ENCODE peak calls at places on chromosome 4, in ten cellular contexts. O is H4; F is heart left ventricle; I is SK-N-DZ; G is lower leg skin; Y is WTC11; A is mammary epithelial cell; Q is stimulated activated CD8-positive, alpha-beta memory T cell treated with anti-CD3 and anti-CD28 coated beads, Interleukin-15, amount 100 ng/mL, for 24 hours; P is fibroblast of lung; N is endothelial cell. B is an unnamed sample.

GRCh38 chr4:108171541-108172230 is 3.0 kb upstream of the LEF1 start:
- DNase-seq in A (no peak), P (no peak), Q (no peak), Y (peak; percentile 35), O (no peak), N (peak; percentile 45), G (no peak), F (no peak), I (peak; percentile 17), B (no peak)

GRCh38 chr4:78379040-78379439 is 172.5 kb upstream of the ANXA3 start:
- DNase-seq in Y (no peak), N (no peak), Q (no peak), O (no peak), I (no peak), A (peak; percentile 23), G (no peak), F (no peak), P (no peak), B (no peak)

GRCh38 chr4:89998350-89999098 is 103.9 kb downstream of the MMRN1 start:
- DNase-seq in Q (no peak), I (peak; percentile 81), O (no peak), N (no peak), F (no peak), P (no peak), Y (no peak), A (no peak), G (no peak), B (no peak)

GRCh38 chr4:18342847-18343246 is 321.3 kb upstream of the LCORL start:
- DNase-seq in O (no peak), N (no peak), F (no peak), Y (no peak), G (no peak), I (no peak), Q (no peak), A (no peak), P (no peak), B (no peak)

GRCh38 chr4:95867919-95868318 is 28.0 kb downstream of the PDHA2 start:
- DNase-seq in Q (no peak), P (peak; percentile 11), A (no peak), F (no peak), G (no peak), I (no peak), O (peak; percentile 43), N (no peak), Y (no peak), B (no peak)

GRCh38 chr4:30396772-30397475 is 323.2 kb upstream of the PCDH7 start:
- DNase-seq in N (no peak), A (no peak), Q (no peak), F (no peak), P (no peak), G (no peak), I (no peak), Y (no peak), O (no peak), B (no peak)

GRCh38 chr4:3635090-3635820 is 103.0 kb upstream of the LRPAP1 start:
- DNase-seq in G (no peak), O (no peak), N (no peak), F (no peak), Q (no peak), A (no peak), P (no peak), I (no peak), Y (no peak), B (no peak)

GRCh38 chr4:76624271-76624681 is 189.2 kb downstream of the SHROOM3 start:
- DNase-seq in Q (no peak), Y (no peak), N (no peak), O (no peak), I (no peak), A (peak; percentile 94), F (peak; percentile 36), G (no peak), P (peak; percentile 91), B (peak; percentile 92)

GRCh38 chr4:6884341-6884870 is 25.2 kb upstream of the TBC1D14 start:
- DNase-seq in N (peak; percentile 46), F (no peak), G (no peak), A (no peak), O (no peak), I (no peak), P (peak; percentile 21), Q (no peak), Y (no peak), B (no peak)

GRCh38 chr4:1676605-1677525 is 7.2 kb downstream of the FAM53A start:
- DNase-seq in A (no peak), Y (no peak), N (no peak), O (no peak), P (no peak), F (no peak), G (no peak), I (no peak), Q (no peak), B (no peak)

B was measured in ascending aorta.